ENCODE peak calls at places on chromosome 16, in nine cellular contexts. F is activated T-cell treated with anti-CD3 and anti-CD28 coated beads for 24 hours; N is M059J; W is amniotic stem cell; O is gastrocnemius medialis; X is stimulated activated CD4-positive, alpha-beta T cell treated with anti-CD3 and anti-CD28 coated beads, Interleukin-2, amount 100 ng/mL, for 24 hours; K is sigmoid colon; E is COR-L47; Z is heart right ventricle. T is an unnamed sample.

GRCh38 chr16:28531777-28532744 is 6.7 kb downstream of the NUPR1 start:
- DNase-seq in W (no peak), X (no peak), E (no peak), Z (peak), K (peak), O (peak), F (no peak), N (peak), T (peak)

GRCh38 chr16:86761117-86761971 is 183.0 kb downstream of the FOXL1 start:
- DNase-seq in Z (peak), O (no peak), W (peak), E (no peak), F (peak), N (peak), K (no peak), X (peak), T (peak)

GRCh38 chr16:86970726-86971125 is 346.5 kb downstream of the C16orf95 start:
- DNase-seq in F (no peak), Z (no peak), K (no peak), N (no peak), X (no peak), W (no peak), O (no peak), E (no peak), T (no peak)

GRCh38 chr16:66895999-66896398 is 15.7 kb downstream of the PDP2 start:
- DNase-seq in N (no peak), F (no peak), K (no peak), Z (no peak), W (no peak), E (no peak), O (no peak), X (no peak), T (no peak)

GRCh38 chr16:88743693-88744519 is 37.6 kb downstream of the CTU2 start:
- DNase-seq in X (peak), Z (peak), N (peak), E (no peak), W (no peak), O (peak), K (peak), F (peak), T (peak)

GRCh38 chr16:68704232-68704867 is 32.7 kb upstream of the CDH1 start:
- DNase-seq in W (peak), N (peak), Z (peak), O (peak), E (peak), K (no peak), F (peak), X (peak), T (peak)

GRCh38 chr16:51812945-51813344 is 661.9 kb upstream of the SALL1 start:
- DNase-seq in W (no peak), F (no peak), K (no peak), O (no peak), Z (no peak), X (no peak), E (no peak), N (no peak), T (no peak)

GRCh38 chr16:57893217-57893558 is 77.7 kb downstream of the CNGB1 start:
- DNase-seq in O (no peak), N (peak), K (no peak), E (no peak), Z (no peak), W (no peak), X (no peak), F (no peak), T (no peak)

GRCh38 chr16:65967376-65967775 is 399.1 kb upstream of the CDH5 start:
- DNase-seq in E (no peak), W (no peak), F (no peak), X (no peak), O (no peak), Z (no peak), N (peak), K (no peak), T (no peak)

GRCh38 chr16:1258906-1259759 is 3.3 kb downstream of the TPSD1 start:
- DNase-seq in Z (no peak), E (peak), X (no peak), F (no peak), O (no peak), W (no peak), N (no peak), K (no peak), T (no peak)

T was measured in lower leg skin.